ENCODE peak calls at places on chromosome 18, in nine cellular contexts. A, P, U, H, Y, Z, R, V and Q are unnamed samples.

GRCh38 chr18:23495723-23496440 is 7.4 kb upstream of the RMC1 start:
- DNase-seq in Y (no peak), A (no peak), U (no peak), H (no peak), P (no peak), R (no peak), V (no peak), Z (no peak), Q (no peak)

GRCh38 chr18:49212819-49213218 is 247.6 kb downstream of the DYM start:
- DNase-seq in U (no peak), P (no peak), Z (no peak), V (no peak), A (no peak), H (peak), Y (peak), R (no peak), Q (no peak)

GRCh38 chr18:28995319-28995718 is 818.4 kb upstream of the CDH2 start:
- DNase-seq in A (no peak), R (no peak), V (no peak), Z (no peak), P (no peak), Y (no peak), H (peak), U (no peak), Q (no peak)

GRCh38 chr18:41985914-41986313 is 30.9 kb downstream of the PIK3C3 start:
- DNase-seq in U (no peak), R (no peak), A (no peak), H (no peak), Y (no peak), P (no peak), Z (no peak), V (no peak), Q (no peak)

GRCh38 chr18:42306208-42306980 is 351.4 kb downstream of the PIK3C3 start:
- DNase-seq in R (no peak), A (no peak), Y (peak), V (no peak), H (no peak), U (no peak), P (no peak), Z (no peak), Q (no peak)

GRCh38 chr18:11004951-11005350 is 144.4 kb downstream of the PIEZO2 start:
- DNase-seq in V (no peak), R (no peak), H (no peak), Y (no peak), A (no peak), P (no peak), Z (no peak), U (no peak), Q (no peak)

GRCh38 chr18:23114171-23114881 is 21.0 kb upstream of the CABLES1 start:
- DNase-seq in Y (peak), P (no peak), V (no peak), U (no peak), A (no peak), Z (no peak), H (peak), R (no peak), Q (no peak)

GRCh38 chr18:6781846-6782245 is 52.3 kb downstream of the ARHGAP28 start:
- DNase-seq in P (no peak), Z (no peak), A (no peak), H (peak), U (no peak), R (no peak), Y (peak), V (no peak), Q (no peak)

GRCh38 chr18:55012041-55012440 is 52.8 kb upstream of the CCDC68 start:
- DNase-seq in Z (peak), U (no peak), H (no peak), P (no peak), Y (peak), V (no peak), A (no peak), R (peak), Q (no peak)

GRCh38 chr18:79970419-79971133 is 6.1 kb downstream of the HSBP1L1 start:
- DNase-seq in R (no peak), U (no peak), H (no peak), V (no peak), Z (no peak), A (no peak), P (no peak), Y (no peak), Q (no peak)

GRCh38 chr18:23270999-23271680 is 135.9 kb downstream of the CABLES1 start:
- DNase-seq in Z (no peak), Y (peak), V (no peak), R (no peak), P (no peak), H (peak), A (no peak), U (no peak), Q (no peak)

DNA sequence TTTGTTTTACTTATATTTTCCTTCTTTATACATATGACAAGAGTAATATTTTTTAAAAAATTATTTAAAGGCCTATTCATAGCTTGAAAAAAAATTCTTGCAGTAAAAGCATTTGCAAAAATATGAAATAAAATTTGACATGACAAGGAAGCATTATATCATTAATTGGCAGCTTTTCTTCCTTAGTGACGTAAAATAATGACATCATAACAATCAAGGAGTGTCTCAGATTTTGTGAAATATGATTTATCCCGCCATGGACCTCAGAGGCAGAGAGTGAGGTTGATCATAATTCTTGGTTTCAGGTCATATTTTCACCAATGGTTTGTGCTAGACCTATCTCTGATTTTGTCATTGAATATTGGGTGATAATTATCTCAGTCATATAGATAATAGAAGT is 176.0 kb downstream of the MIB1 start:
- DNase-seq in P (no peak), R (no peak), Y (no peak), Z (no peak), A (no peak), U (no peak), H (no peak), V (no peak), Q (no peak)
- H2AFZ ChIP-seq in P (no peak), R (no peak), Y (no peak), Z (no peak), A (no peak), U (no peak), H (no peak), V (no peak), Q (no peak)

GRCh38 chr18:65735166-65735565 is 15.6 kb upstream of the CDH7 start:
- DNase-seq in V (no peak), Y (no peak), H (no peak), P (no peak), R (no peak), A (no peak), U (no peak), Z (no peak), Q (no peak)

DNA sequence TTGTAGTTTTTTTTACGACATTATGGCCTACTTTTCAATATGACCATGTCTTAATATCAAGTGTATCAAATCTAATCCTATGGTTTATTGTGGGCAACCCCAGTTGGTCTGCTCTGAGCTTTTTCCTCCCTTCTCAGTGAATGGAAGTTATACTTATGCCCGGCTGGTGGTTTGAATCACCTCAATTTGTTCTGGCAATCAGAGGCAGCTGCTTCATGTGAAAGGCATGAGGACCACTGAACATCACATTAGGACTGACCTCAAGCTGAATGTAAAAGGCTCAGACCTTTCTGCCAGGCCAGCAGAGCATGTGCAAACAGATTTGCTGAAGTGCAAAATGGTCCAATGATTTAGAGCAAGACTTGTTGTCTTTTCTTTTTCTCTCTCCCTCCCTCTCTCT is 13.5 kb upstream of the CDH7 start:
- DNase-seq in Z (no peak), Y (no peak), H (no peak), U (no peak), A (no peak), P (no peak), R (no peak), V (peak), Q (no peak)
- H2AFZ ChIP-seq in Z (no peak), Y (no peak), H (no peak), U (no peak), A (no peak), P (no peak), R (peak), V (peak), Q (no peak)

GRCh38 chr18:58211510-58211909 is 167.5 kb downstream of the NEDD4L start:
- DNase-seq in R (no peak), A (no peak), P (no peak), V (no peak), H (no peak), Z (no peak), Y (no peak), U (no peak), Q (no peak)

GRCh38 chr18:58205780-58206160 is 161.7 kb downstream of the NEDD4L start:
- DNase-seq in Z (no peak), P (no peak), V (no peak), Y (no peak), U (no peak), H (no peak), R (no peak), A (no peak), Q (no peak)

GRCh38 chr18:58207520-58208152 is 163.6 kb downstream of the NEDD4L start:
- DNase-seq in P (no peak), H (no peak), A (no peak), Z (no peak), Y (no peak), R (no peak), V (no peak), U (no peak), Q (no peak)

GRCh38 chr18:58209326-58209725 is 165.3 kb downstream of the NEDD4L start:
- DNase-seq in Z (no peak), V (no peak), P (no peak), A (no peak), U (no peak), R (no peak), H (peak), Y (peak), Q (no peak)

DNA sequence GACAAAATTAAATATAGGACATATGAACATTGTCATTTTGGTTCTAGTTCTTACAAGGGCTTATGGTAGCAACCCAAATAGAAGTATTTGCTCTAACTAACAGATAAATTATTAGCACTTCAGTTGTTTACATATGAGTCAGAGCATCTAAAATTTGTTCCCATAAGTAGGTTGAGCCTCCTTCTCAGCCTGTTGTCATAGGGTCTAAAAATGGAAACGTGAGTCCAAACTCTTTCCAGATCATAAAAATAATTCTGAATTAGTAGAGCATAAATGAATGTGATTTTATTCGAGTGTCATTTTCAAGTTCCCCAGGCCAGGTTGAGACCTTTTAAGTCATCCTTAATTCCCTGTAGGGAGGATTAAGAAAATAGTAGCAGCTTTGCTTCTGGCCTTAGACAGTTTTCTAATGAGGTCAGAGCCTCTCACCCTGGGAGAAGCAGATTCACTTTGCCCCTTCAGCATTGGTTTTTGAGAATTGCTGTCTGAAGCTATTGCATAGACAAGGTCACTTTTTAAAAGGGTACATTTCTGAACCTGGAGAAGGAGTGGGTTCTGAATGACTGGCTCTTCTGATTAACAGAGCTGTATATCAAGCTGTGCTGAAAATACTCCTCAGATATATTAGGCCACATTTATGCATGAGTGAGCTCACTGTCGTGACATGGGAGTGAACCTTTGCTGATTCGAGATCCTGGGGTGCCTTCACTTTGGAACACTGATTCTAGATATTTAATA is 164.3 kb downstream of the NEDD4L start:
- DNase-seq in R (no peak), A (no peak), Y (peak), P (no peak), Z (no peak), V (no peak), H (peak), U (no peak), Q (peak)
- H2AFZ ChIP-seq in R (no peak), A (no peak), Y (peak), P (no peak), Z (no peak), V (no peak), H (no peak), U (no peak), Q (no peak)

DNA sequence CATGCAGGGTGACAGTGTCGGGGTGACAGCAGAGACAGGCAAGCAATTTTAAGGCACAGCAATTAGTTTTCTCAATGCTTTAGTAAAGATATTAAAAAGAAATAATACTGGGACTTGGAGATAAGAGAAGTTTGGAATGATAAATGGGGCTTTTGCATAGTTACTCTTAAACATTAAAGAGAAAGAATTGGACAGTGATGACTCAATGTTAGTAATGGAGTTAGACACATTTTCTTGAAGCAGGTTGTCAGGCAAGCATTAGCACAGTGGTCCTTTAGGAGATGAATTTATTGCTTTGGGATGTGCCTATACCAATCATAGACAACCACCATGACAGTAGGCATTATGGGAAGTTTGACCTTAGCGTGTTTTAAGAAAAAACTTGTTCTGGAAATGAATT is 228.3 kb upstream of the RAB12 start:
- DNase-seq in A (no peak), H (peak), Z (no peak), Y (peak), V (no peak), R (no peak), U (no peak), P (no peak), Q (no peak)
- H2AFZ ChIP-seq in A (no peak), H (peak), Z (no peak), Y (no peak), V (no peak), R (no peak), U (no peak), P (no peak), Q (no peak)

GRCh38 chr18:43774497-43774896 is 497.2 kb upstream of the SYT4 start:
- DNase-seq in A (peak), V (peak), P (no peak), H (no peak), Y (no peak), R (peak), Z (no peak), U (no peak), Q (no peak)
- H2AFZ ChIP-seq in A (no peak), V (no peak), P (no peak), H (no peak), Y (no peak), R (peak), Z (no peak), U (no peak), Q (no peak)

GRCh38 chr18:68219867-68220266 is 495.0 kb downstream of the TMX3 start:
- DNase-seq in P (no peak), U (no peak), V (no peak), R (no peak), Y (peak), H (peak), A (no peak), Z (no peak), Q (no peak)
- H2AFZ ChIP-seq in P (no peak), U (no peak), V (no peak), R (no peak), Y (peak), H (peak), A (no peak), Z (no peak), Q (peak)

GRCh38 chr18:3402962-3403585 is 46.9 kb upstream of the TGIF1 start:
- DNase-seq in A (no peak), Z (peak), P (no peak), H (peak), R (no peak), U (peak), Y (peak), V (no peak), Q (no peak)
- H2AFZ ChIP-seq in A (no peak), Z (no peak), P (no peak), H (no peak), R (peak), U (no peak), Y (no peak), V (no peak), Q (no peak)

GRCh38 chr18:9684901-9685738 is 23.0 kb upstream of the RAB31 start:
- DNase-seq in Y (peak), V (no peak), U (peak), H (peak), A (no peak), Z (no peak), P (no peak), R (no peak), Q (no peak)
- H2AFZ ChIP-seq in Y (peak), V (no peak), U (peak), H (peak), A (no peak), Z (no peak), P (peak), R (peak), Q (peak)